ENCODE peak calls at places on chromosome 12, in ten cellular contexts. C is IMR-90, H is fibroblast of lung, Y is fibroblast of pulmonary artery, N is AG10803, K is AG04450, E is lower lobe of right lung, P is AG04449, B is right atrium auricular region, S is psoas muscle. G is an unnamed sample.

GRCh38 chr12:58727526-58727925 is 192.8 kb downstream of the LRIG3 start:
- DNase-seq in C (peak), H (peak), Y (peak), N (peak), K (no peak), E (no peak), P (peak), B (no peak), S (no peak), G (peak)

GRCh38 chr12:1927051-1927680 is 8.7 kb upstream of the CACNA2D4 start:
- DNase-seq in C (no peak), H (no peak), Y (no peak), N (no peak), K (no peak), E (peak), P (no peak), B (peak), S (no peak), G (no peak)

GRCh38 chr12:53325539-53326061 is 4.2 kb upstream of the AAAS start:
- DNase-seq in C (no peak), H (no peak), Y (no peak), N (no peak), K (no peak), E (peak), P (no peak), B (peak), S (peak), G (no peak)

GRCh38 chr12:67647251-67647546 is 1.3 kb upstream of the DYRK2 start:
- DNase-seq in C (no peak), H (no peak), Y (no peak), N (no peak), K (no peak), E (no peak), P (no peak), B (no peak), S (no peak), G (no peak)

GRCh38 chr12:32027684-32028355 is 68.6 kb downstream of the RESF1 start:
- DNase-seq in C (no peak), H (no peak), Y (no peak), N (no peak), K (no peak), E (peak), P (no peak), B (no peak), S (no peak), G (no peak)

GRCh38 chr12:107990325-107990724 is 138.8 kb upstream of the WSCD2 start:
- DNase-seq in C (no peak), H (no peak), Y (peak), N (no peak), K (no peak), E (no peak), P (no peak), B (no peak), S (peak), G (peak)

GRCh38 chr12:67370979-67371378 is 101.8 kb downstream of the CAND1 start:
- DNase-seq in C (no peak), H (peak), Y (no peak), N (peak), K (no peak), E (no peak), P (no peak), B (no peak), S (no peak), G (no peak)

GRCh38 chr12:111441107-111441928 is 35.6 kb downstream of the SH2B3 start:
- DNase-seq in C (no peak), H (no peak), Y (no peak), N (no peak), K (no peak), E (no peak), P (no peak), B (no peak), S (no peak), G (no peak)

GRCh38 chr12:57740656-57741412 is 2.3 kb upstream of the AGAP2 start:
- DNase-seq in C (no peak), H (no peak), Y (no peak), N (no peak), K (no peak), E (peak), P (no peak), B (no peak), S (no peak), G (no peak)

GRCh38 chr12:45730842-45731336 is 1.4 kb downstream of the ARID2 start:
- DNase-seq in C (peak), H (peak), Y (peak), N (peak), K (no peak), E (no peak), P (no peak), B (no peak), S (no peak), G (peak)

GRCh38 chr12:28963554-28963953 is 185.5 kb upstream of the FAR2 start:
- DNase-seq in C (peak), H (peak), Y (peak), N (peak), K (no peak), E (no peak), P (no peak), B (no peak), S (no peak), G (peak)

GRCh38 chr12:132743831-132744230 is 17.8 kb downstream of the ANKLE2 start:
- DNase-seq in C (no peak), H (no peak), Y (no peak), N (no peak), K (no peak), E (peak), P (no peak), B (no peak), S (no peak), G (no peak)

GRCh38 chr12:47394070-47394469 is 311.8 kb downstream of the RPAP3 start:
- DNase-seq in C (no peak), H (peak), Y (peak), N (peak), K (no peak), E (no peak), P (no peak), B (no peak), S (no peak), G (no peak)

GRCh38 chr12:47396902-47397663 is 308.7 kb downstream of the RPAP3 start:
- DNase-seq in C (no peak), H (no peak), Y (no peak), N (peak), K (no peak), E (no peak), P (no peak), B (no peak), S (no peak), G (peak)

GRCh38 chr12:47393403-47393790 is 312.4 kb downstream of the RPAP3 start:
- DNase-seq in C (peak), H (peak), Y (peak), N (peak), K (no peak), E (no peak), P (no peak), B (no peak), S (no peak), G (no peak)

GRCh38 chr12:47400251-47400650 is 305.6 kb downstream of the RPAP3 start:
- DNase-seq in C (peak), H (peak), Y (no peak), N (peak), K (no peak), E (no peak), P (no peak), B (no peak), S (no peak), G (peak)

GRCh38 chr12:47397664-47398281 is 308.1 kb downstream of the RPAP3 start:
- DNase-seq in C (peak), H (peak), Y (peak), N (peak), K (no peak), E (no peak), P (no peak), B (no peak), S (no peak), G (peak)
- TF ChIP-seq CTCF in C (peak), H (peak), Y (peak), N (peak), K (peak), E (peak), P (peak), B (no peak), S (peak), G (peak)

DNA sequence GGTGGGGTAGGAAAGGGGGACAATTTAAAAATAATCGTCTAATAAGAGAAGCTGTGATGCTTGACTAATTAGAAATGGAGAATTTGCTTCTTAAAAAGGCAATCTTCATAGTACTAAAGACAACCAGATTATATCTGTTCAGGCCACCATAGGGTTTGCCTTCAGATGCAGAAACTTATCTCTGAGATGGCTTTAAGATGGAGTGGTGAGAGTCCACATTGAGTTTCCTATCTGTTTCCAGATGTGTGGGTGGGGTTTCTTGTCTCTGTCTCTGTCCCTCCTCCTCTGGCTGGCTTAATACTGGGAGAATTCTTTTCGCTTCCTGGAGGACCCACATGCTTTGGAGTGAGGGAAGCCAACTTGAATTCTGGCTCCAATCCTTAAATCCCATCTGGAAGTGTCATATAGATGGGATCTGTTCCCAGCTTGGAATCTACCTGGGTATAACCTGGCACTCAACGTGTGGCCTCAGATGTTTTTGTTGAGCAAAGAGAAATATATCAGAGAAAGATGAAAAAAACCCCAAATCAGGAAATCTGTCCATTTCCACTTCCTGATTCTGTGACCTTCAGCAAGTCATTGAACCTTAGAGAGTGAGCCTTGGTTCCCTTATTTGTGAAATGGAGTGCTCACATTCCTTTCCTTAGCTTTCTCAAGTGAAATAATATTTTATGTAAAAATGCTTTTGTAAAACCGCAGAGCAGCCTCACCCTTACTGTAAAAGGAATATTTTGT is 66.4 kb downstream of the CHST11 start:
- DNase-seq in C (no peak), H (no peak), Y (no peak), N (peak), K (no peak), E (no peak), P (no peak), B (no peak), S (no peak), G (peak)
- H3K4me3 ChIP-seq in C (no peak), H (no peak), Y (no peak), N (no peak), K (no peak), E (no peak), P (no peak), B (no peak), S (no peak), G (no peak)

DNA sequence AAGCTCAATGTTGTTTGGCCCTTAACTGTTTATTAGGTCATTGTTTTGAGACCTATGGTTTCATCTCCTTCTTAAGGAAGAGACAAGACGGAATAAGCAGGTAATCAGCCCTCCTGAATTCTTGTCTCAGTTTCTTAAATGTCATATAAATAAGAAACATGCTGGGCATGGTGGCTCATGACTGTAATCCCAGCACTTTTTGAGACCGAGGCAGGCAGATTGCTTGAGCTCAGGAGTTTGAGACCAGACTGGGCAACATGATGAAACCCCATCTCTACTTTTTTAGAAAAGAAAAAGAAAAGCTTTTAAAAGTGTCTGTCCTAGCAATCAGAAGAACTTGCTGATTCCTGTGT is 5.1 kb downstream of the MTRFR start:
- DNase-seq in C (no peak), H (no peak), Y (no peak), N (no peak), K (no peak), E (no peak), P (no peak), B (no peak), S (no peak), G (no peak)
- TF ChIP-seq CTCF in C (no peak), H (no peak), Y (no peak), N (no peak), K (no peak), E (no peak), P (no peak), B (no peak), S (no peak), G (no peak)

DNA sequence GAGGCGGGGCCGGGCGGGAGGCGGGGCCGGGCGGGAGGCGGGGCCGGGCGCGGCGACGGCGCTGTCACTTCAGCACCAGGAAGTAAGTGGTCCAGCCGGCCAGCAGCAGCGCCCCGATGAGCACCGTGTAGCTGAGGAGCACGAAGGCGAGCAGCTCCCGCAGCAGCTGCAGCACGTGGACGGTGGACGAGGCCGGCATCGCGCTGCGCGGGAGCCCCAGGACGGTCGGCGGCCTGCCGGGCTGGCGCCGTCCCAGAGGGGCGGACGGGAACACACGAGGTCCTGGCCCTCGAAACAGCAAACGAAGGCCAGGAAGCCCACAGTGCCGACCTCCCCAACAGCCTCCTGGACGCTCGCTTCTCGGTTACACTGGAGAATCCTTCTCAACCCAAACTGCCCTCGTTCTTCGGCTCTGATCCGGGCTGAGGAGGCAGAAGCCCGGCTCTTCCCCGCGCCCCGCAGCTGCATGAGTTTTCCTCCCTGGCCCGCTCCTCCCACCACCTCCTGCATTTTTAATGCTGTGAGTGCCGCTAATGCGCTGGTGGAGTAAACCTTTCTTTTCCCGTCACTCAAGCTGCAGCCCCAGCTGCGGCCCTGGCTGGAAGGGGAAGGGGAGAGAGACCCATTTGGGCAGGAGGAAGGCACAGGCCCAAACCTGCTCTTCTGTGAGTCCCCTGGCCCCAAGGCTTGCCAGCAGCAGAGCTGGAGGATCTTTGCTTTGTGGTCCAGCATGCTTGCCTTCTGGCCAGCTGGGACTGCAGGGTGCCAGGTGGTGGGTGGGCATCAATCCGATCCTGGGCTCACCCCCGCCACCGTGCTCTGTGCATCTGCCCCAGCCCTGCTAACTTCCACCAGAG is 742 bp upstream of the DIABLO start:
- DNase-seq in C (no peak), H (no peak), Y (no peak), N (no peak), K (no peak), E (no peak), P (no peak), B (no peak), S (no peak), G (no peak)
- H3K4me3 ChIP-seq in C (peak), H (peak), Y (peak), N (peak), K (peak), E (peak), P (peak), B (peak), S (peak), G (peak)

G was measured in cardiac fibroblast.